ENCODE peak calls at places on chromosomes 6 and 20, in four cellular contexts. P, R, I and S are unnamed samples.
A peak's percentile ranks its signal among the peaks of the same experiment; 100 is the strongest.

GRCh38 chr6:13331516-13332348 is 3.4 kb upstream of the TBC1D7 start:
- DNase-seq in I (no peak), P (no peak), R (peak; percentile 42), S (no peak)

GRCh38 chr6:143136647-143137046 is 76.0 kb downstream of the AIG1 start:
- DNase-seq in I (no peak), R (no peak), P (no peak), S (no peak)

GRCh38 chr6:16043171-16044142 is 85.4 kb upstream of the MYLIP start:
- DNase-seq in P (no peak), R (no peak), I (no peak), S (no peak)

GRCh38 chr20:49122920-49123319 is 65.2 kb downstream of the STAU1 start:
- DNase-seq in I (no peak), R (no peak), P (no peak), S (no peak)

GRCh38 chr6:129236110-129236509 is 353.2 kb downstream of the LAMA2 start:
- DNase-seq in P (no peak), I (no peak), R (no peak), S (no peak)

GRCh38 chr20:50562262-50562701 is 52.1 kb downstream of the PTPN1 start:
- DNase-seq in R (no peak), I (no peak), P (no peak), S (no peak)

GRCh38 chr6:129195666-129196065 is 312.7 kb downstream of the LAMA2 start:
- DNase-seq in I (no peak), R (no peak), P (no peak), S (no peak)

GRCh38 chr20:3328501-3328900 is 79.0 kb downstream of the DNAAF9 start:
- DNase-seq in I (no peak), R (no peak), P (no peak), S (no peak)

GRCh38 chr6:5554226-5554625 is 292.9 kb downstream of the FARS2 start:
- DNase-seq in R (no peak), P (no peak), I (no peak), S (no peak)

GRCh38 chr6:157272866-157273755 is 50.2 kb downstream of the TMEM242 start:
- DNase-seq in R (no peak), P (no peak), I (no peak), S (no peak)

GRCh38 chr20:63125893-63126601 is 89.9 kb downstream of the YTHDF1 start:
- DNase-seq in I (no peak), P (no peak), R (no peak), S (no peak)

GRCh38 chr20:57671662-57672061 is 38.2 kb downstream of the PMEPA1 start:
- DNase-seq in P (no peak), R (no peak), I (no peak), S (no peak)

GRCh38 chr6:149860834-149861602 is 3.1 kb downstream of the LRP11 start:
- DNase-seq in I (no peak), P (peak; percentile 35), R (no peak), S (no peak)

GRCh38 chr20:32538526-32538918 is 46.6 kb downstream of the NOL4L start:
- DNase-seq in R (no peak), P (no peak), I (no peak), S (no peak)

GRCh38 chr6:39978240-39978639 is 44.0 kb upstream of the MOCS1 start:
- DNase-seq in P (no peak), R (no peak), I (no peak), S (no peak)

GRCh38 chr20:50320910-50321796 is 130.5 kb downstream of the CEBPB start:
- DNase-seq in P (peak; percentile 98), I (peak; percentile 72), R (peak; percentile 99), S (peak; percentile 91)

GRCh38 chr20:3245711-3246110 is 6.7 kb upstream of the SLC4A11 start:
- DNase-seq in I (no peak), R (no peak), P (no peak), S (no peak)

GRCh38 chr6:137148291-137149076 is 25.0 kb downstream of the IL22RA2 start:
- DNase-seq in P (no peak), R (peak; percentile 27), I (no peak), S (no peak)

GRCh38 chr20:38471245-38471644 is 1.4 kb upstream of the RALGAPB start:
- DNase-seq in P (no peak), R (no peak), I (no peak), S (no peak)

GRCh38 chr6:14871196-14871595 is 374.7 kb upstream of the JARID2 start:
- DNase-seq in I (no peak), R (no peak), P (no peak), S (no peak)

GRCh38 chr6:134368670-134369069 is 50.8 kb upstream of the SGK1 start:
- DNase-seq in R (no peak), P (no peak), I (no peak), S (no peak)

GRCh38 chr6:501891-502601 is 110.5 kb downstream of the IRF4 start:
- DNase-seq in P (peak; percentile 4), R (no peak), I (no peak), S (no peak)

DNA sequence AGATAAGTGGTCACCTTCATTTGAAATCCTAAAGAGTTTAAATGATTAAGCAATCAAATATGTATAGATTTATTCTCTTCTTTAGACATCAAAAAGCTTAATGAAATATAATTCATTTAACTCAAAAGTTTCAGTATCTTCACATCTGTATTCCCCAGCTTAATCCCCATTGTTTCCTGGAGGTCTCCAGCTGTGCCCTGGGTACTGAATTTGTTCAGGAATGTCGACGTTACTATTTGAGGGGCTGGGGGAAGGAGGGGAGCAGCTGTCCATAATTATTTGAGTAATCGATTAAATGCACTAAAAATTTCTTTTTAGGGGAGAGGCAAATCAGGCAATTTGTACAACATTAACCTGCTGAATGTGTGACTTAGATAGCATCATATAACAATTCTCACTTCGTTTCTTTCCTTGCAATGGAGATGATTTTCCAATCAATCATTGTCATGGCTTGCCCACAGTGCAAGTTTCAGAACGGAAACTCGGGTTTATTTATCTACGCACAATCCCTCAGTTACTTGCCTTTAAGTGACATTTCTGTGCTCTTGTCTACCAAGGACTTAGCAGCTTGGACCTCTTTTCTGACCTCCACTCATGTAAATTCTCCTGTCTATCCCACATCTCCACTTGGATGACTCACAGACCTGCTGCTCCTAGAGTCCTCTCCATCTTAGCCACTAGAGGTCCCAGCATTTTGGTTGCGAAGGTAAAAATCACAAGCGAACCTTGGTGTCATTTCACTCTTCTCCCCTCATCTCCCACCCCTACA is 3.9 kb downstream of the DOK5 start:
- DNase-seq in P (peak; percentile 20), R (no peak), I (no peak), S (no peak)
- TF ChIP-seq CTCF in P (no peak), R (no peak), I (no peak), S (peak; percentile 57)

DNA sequence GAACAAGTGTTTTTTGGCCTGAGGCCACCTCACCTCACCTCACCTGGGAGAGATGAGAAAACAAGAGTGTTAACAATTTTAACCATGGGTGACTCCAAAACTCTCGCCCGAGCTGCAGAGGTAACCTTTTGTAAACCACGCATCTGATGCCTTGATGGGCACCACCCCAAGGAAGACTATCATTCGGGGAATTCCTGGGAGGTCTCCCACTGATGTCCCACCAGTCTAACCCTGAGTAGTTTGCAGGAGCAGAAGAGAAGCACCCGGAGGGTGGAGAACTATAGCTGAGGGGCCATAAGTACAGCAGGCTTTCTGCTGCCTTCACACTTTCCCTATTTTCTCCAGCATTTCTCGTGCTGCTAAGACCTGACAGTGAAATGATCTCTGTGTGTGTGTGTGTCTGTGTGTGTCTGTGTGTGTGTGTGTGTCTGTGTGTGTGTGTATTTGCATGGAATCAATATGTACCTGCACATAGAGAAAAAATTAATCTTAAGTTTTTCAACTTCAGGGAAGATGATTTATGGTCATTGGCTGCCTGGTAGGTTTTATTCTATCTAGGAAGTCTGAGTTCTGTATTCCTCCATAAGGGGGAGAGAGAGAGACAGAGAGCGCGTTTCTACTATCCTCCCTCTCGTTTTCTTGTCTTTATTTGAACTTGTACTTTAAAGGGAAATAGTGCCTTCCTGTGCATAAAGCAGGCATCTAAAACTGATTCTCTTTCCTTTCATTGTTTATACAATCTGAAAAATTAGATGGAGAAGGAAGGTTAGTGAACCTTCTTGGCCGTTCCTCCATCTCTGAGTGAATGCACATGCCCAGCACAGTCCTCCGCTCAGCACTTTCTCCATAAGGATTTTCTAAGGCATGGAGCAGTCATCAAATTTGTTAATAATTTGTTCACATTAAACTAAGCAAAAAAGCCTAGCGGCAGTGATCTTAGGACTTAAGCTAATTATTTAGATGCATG is 75.9 kb downstream of the CAP2 start:
- DNase-seq in I (no peak), R (no peak), P (no peak), S (no peak)
- TF ChIP-seq CTCF in I (no peak), R (no peak), P (no peak), S (no peak)

GRCh38 chr6:127464881-127465459 is 5.8 kb upstream of the KIAA0408 start:
- DNase-seq in I (peak; percentile 57), R (peak; percentile 43), P (peak; percentile 71), S (peak; percentile 59)

GRCh38 chr6:127464161-127464880 is 5.1 kb upstream of the KIAA0408 start:
- DNase-seq in I (no peak), P (no peak), R (no peak), S (peak; percentile 88)

GRCh38 chr6:127466416-127466815 is 7.2 kb upstream of the KIAA0408 start:
- DNase-seq in I (no peak), P (no peak), R (no peak), S (no peak)

GRCh38 chr6:127471379-127472255 is 12.4 kb upstream of the KIAA0408 start:
- DNase-seq in P (no peak), R (no peak), I (no peak), S (no peak)

GRCh38 chr6:127468936-127469335 is 9.7 kb upstream of the KIAA0408 start:
- DNase-seq in I (no peak), R (no peak), P (no peak), S (no peak)
- TF ChIP-seq CTCF in I (no peak), R (no peak), P (no peak), S (no peak)

DNA sequence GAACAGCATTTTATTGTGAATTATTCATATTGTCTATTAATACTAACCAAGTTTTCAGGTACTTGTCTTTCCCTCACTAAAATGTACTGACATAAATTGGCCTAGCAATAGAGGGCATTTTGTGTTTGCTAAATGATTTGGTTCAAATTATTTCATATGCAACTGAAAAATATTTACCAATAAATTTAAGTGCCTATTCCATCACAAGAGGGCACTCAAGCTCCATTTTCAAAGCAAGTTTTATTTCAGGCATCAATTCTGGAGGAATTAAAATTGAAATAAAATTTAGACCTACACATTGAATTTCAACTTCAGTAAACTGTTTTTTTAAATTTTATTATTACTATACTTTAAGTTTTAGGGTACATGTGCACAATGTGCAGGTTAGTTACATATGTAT is 114.3 kb upstream of the SYNCRIP start:
- DNase-seq in I (no peak), P (no peak), R (no peak), S (peak; percentile 22)
- TF ChIP-seq CTCF in I (peak; percentile 30), P (peak; percentile 39), R (peak; percentile 52), S (peak; percentile 42)

GRCh38 chr20:18024606-18025127 is 33.0 kb downstream of the OVOL2 start:
- DNase-seq in R (no peak), P (no peak), I (no peak), S (no peak)

GRCh38 chr20:18020931-18021330 is 36.8 kb downstream of the OVOL2 start:
- DNase-seq in I (no peak), R (no peak), P (no peak), S (no peak)

GRCh38 chr20:18016772-18017171 is 40.9 kb downstream of the OVOL2 start:
- DNase-seq in R (no peak), P (no peak), I (no peak), S (no peak)

GRCh38 chr20:18018100-18018499 is 39.6 kb downstream of the OVOL2 start:
- DNase-seq in R (no peak), I (no peak), P (no peak), S (no peak)

DNA sequence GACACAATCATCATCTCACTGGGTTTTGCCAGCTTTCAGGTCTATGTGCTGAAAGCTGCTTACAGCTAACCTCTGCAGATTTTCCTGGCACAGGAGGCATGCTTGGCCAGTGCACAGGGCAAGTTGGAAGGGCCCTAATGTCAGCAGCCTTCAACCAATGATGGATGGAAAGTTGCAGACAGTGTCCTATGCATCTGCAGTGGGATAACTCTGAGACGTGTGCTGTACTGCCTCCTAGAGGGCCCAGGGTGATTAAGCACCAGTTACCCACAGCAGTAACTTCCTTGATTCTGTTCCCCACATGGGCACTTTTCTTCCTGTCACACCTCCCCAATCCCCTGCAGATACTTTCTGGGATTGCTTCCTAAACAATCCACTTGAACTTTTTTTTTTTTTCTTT is 38.6 kb downstream of the OVOL2 start:
- DNase-seq in I (no peak), P (no peak), R (no peak), S (no peak)
- TF ChIP-seq CTCF in I (no peak), P (no peak), R (peak; percentile 60), S (peak; percentile 23)